ENCODE peak calls at places on chromosome 5, in five cellular contexts. O is germinal center; N is HEK293T; K is skeletal muscle cell; I is activated naive CD8-positive, alpha-beta T cell treated with anti-CD3 and anti-CD28 coated beads, Interleukin-2, amount 50 U/mL, for 24 hours. Y is an unnamed sample.

GRCh38 chr5:82793808-82794419 is 283.3 kb downstream of the TMEM167A start:
- DNase-seq in O (peak), N (peak), K (no peak), I (peak), Y (peak)

GRCh38 chr5:54889826-54890225 is 95.6 kb downstream of the ESM1 start:
- DNase-seq in O (no peak), N (no peak), K (no peak), I (no peak), Y (peak)

GRCh38 chr5:127492854-127493738 is 24.3 kb upstream of the PRRC1 start:
- DNase-seq in O (peak), N (peak), K (no peak), I (no peak), Y (peak)

GRCh38 chr5:154482528-154483449 is 4.8 kb upstream of the HAND1 start:
- DNase-seq in O (no peak), N (peak), K (no peak), I (no peak), Y (no peak)

GRCh38 chr5:141192110-141192725 is at the start of gene PCDHB10:
- DNase-seq in O (peak), N (peak), K (no peak), I (peak), Y (peak)

GRCh38 chr5:35313296-35313695 is 83.0 kb upstream of the PRLR start:
- DNase-seq in O (no peak), N (no peak), K (peak), I (no peak), Y (peak)

GRCh38 chr5:132227235-132227484 is 493 bp downstream of the P4HA2 start:
- DNase-seq in O (no peak), N (no peak), K (no peak), I (no peak), Y (no peak)

GRCh38 chr5:36694351-36694750 is 87.9 kb downstream of the SLC1A3 start:
- DNase-seq in O (no peak), N (no peak), K (no peak), I (no peak), Y (peak)

GRCh38 chr5:142000709-142001484 is 11.9 kb downstream of the GNPDA1 start:
- DNase-seq in O (no peak), N (peak), K (no peak), I (no peak), Y (no peak)

GRCh38 chr5:17325770-17326599 is 108.6 kb downstream of the BASP1 start:
- DNase-seq in O (no peak), N (no peak), K (no peak), I (no peak), Y (no peak)

GRCh38 chr5:78903936-78904335 is 81.2 kb downstream of the ARSB start:
- DNase-seq in O (no peak), N (no peak), K (no peak), I (no peak), Y (peak)

GRCh38 chr5:146561711-146562110 is 45.7 kb upstream of the GPR151 start:
- DNase-seq in O (no peak), N (no peak), K (no peak), I (no peak), Y (no peak)

GRCh38 chr5:368162-369084 is 46.9 kb downstream of the AHRR start:
- DNase-seq in O (no peak), N (no peak), K (peak), I (peak), Y (peak)

GRCh38 chr5:178205010-178205748 is 846 bp downstream of the HNRNPAB start:
- DNase-seq in O (peak), N (peak), K (peak), I (peak), Y (peak)

GRCh38 chr5:173454764-173455598 is 126.8 kb upstream of the STC2 start:
- DNase-seq in O (no peak), N (no peak), K (peak), I (no peak), Y (peak)

GRCh38 chr5:78518365-78519197 is 130.0 kb downstream of the LHFPL2 start:
- DNase-seq in O (no peak), N (no peak), K (peak), I (no peak), Y (peak)

GRCh38 chr5:171978519-171978918 is 27.9 kb downstream of the FBXW11 start:
- DNase-seq in O (peak), N (no peak), K (no peak), I (no peak), Y (no peak)

Y was measured in LHCN-M2.